ENCODE peak calls at places on chromosomes 4 and X, in four cellular contexts. F is IMR-90, P is H9, T is H1. X is an unnamed sample.

GRCh38 chrX:22889824-22890223 is 109.9 kb upstream of the DDX53 start:
- DNase-seq in T (no peak), F (no peak), P (no peak), X (no peak)

GRCh38 chrX:120604359-120604782 is 470 bp downstream of the MCTS1 start:
- DNase-seq in F (peak; percentile 33), P (no peak), T (no peak), X (peak; percentile 4)

GRCh38 chr4:183471960-183472708 is 27.7 kb downstream of the CDKN2AIP start:
- DNase-seq in T (peak; percentile 94), F (peak; percentile 66), P (peak; percentile 65), X (peak; percentile 74)

GRCh38 chr4:7414046-7414445 is 20.7 kb downstream of the PSAPL1 start:
- DNase-seq in P (no peak), T (peak; percentile 37), F (no peak), X (no peak)

GRCh38 chr4:100907465-100908454 is 389.9 kb upstream of the EMCN start:
- DNase-seq in P (no peak), F (peak; percentile 5), T (no peak), X (peak; percentile 29)

GRCh38 chr4:142547974-142548373 is 298.1 kb downstream of the INPP4B start:
- DNase-seq in T (no peak), F (peak; percentile 57), P (no peak), X (no peak)

GRCh38 chr4:102642571-102643298 is 118.0 kb downstream of the MANBA start:
- DNase-seq in F (peak; percentile 46), P (no peak), T (no peak), X (no peak)

GRCh38 chr4:98501383-98501782 is 157.0 kb downstream of the TSPAN5 start:
- DNase-seq in P (no peak), F (no peak), T (no peak), X (no peak)

GRCh38 chr4:46462746-46463145 is 72.8 kb upstream of the GABRA2 start:
- DNase-seq in T (no peak), P (no peak), F (no peak), X (no peak)

GRCh38 chr4:145852256-145852839 is 86.3 kb downstream of the ZNF827 start:
- DNase-seq in F (no peak), P (no peak), T (no peak), X (no peak)

GRCh38 chr4:8732092-8732491 is 139.5 kb downstream of the CPZ start:
- DNase-seq in T (no peak), F (no peak), P (no peak), X (no peak)

GRCh38 chrX:57596109-57596870 is 4.5 kb downstream of the ZXDB start:
- DNase-seq in F (no peak), T (no peak), P (no peak), X (peak; percentile 9)

GRCh38 chr4:82891728-82892466 is 944 bp upstream of the SEC31A start:
- DNase-seq in T (no peak), P (no peak), F (peak; percentile 35), X (peak; percentile 52)

GRCh38 chrX:44447214-44447613 is 95.4 kb downstream of the FUNDC1 start:
- DNase-seq in P (no peak), T (no peak), F (no peak), X (no peak)

GRCh38 chr4:77776182-77777134 is 42.7 kb downstream of the CNOT6L start:
- DNase-seq in P (no peak), T (no peak), F (peak; percentile 58), X (no peak)

GRCh38 chr4:122536001-122536400 is 79.5 kb upstream of the IL2 start:
- DNase-seq in T (no peak), F (peak; percentile 1), P (no peak), X (no peak)

GRCh38 chr4:14336656-14337055 is 665.6 kb upstream of the CPEB2 start:
- DNase-seq in F (no peak), P (no peak), T (no peak), X (no peak)

GRCh38 chr4:74531952-74532794 is 87.2 kb downstream of the AREG start:
- DNase-seq in T (no peak), P (peak; percentile 31), F (peak; percentile 87), X (peak; percentile 94)

GRCh38 chr4:74651198-74651597 is 143.1 kb downstream of the BTC start:
- DNase-seq in T (no peak), F (no peak), P (no peak), X (no peak)

GRCh38 chr4:168622600-168622999 is 125.7 kb downstream of the PALLD start:
- DNase-seq in P (no peak), T (no peak), F (no peak), X (no peak)

GRCh38 chr4:168619266-168619631 is 122.4 kb downstream of the PALLD start:
- DNase-seq in F (peak; percentile 43), P (no peak), T (no peak), X (no peak)

GRCh38 chr4:168623484-168623883 is 126.6 kb downstream of the PALLD start:
- DNase-seq in T (no peak), P (no peak), F (no peak), X (no peak)

GRCh38 chr4:168623011-168623410 is 126.2 kb downstream of the PALLD start:
- DNase-seq in T (no peak), F (no peak), P (no peak), X (no peak)

GRCh38 chr4:168621806-168622589 is 125.1 kb downstream of the PALLD start:
- DNase-seq in T (no peak), P (no peak), F (peak; percentile 90), X (no peak)
- H4K5ac ChIP-seq in T (no peak overlapping the region), P (no peak overlapping the region), F (peak overlapping the region; percentile 86), X (no peak overlapping the region)

DNA sequence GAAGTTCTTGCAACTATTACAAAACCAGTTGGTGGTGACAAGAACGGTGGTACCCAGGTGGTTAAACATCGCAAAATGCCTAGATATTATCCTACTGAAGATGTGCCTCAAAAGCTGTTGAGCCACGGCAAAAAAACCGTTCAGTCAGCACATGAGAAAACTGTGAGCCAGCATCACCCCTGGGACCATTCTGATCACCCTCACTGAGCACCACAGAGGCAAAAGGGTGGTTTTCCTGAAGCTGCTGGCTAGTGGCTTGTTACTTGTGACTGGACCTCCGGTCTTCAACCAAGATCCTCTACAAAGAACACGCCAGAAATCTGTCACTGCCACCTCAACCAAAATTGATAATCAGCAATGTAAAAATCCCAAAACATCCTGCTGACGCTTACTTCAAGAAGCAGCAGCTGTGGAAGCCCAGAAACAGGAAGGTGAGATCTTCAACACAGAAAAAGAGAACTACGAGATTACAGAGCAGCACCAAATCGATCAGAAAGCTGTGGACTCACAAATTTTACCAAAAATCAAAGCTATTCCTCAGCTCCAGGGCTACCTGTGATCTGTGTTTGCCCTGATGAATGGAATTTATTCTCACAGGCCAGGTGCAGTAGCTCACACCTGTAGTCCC is 21.4 kb upstream of the SLC10A6 start:
- DNase-seq in F (no peak), P (no peak), T (no peak), X (no peak)
- H4K5ac ChIP-seq in F (no peak overlapping the region), P (no peak overlapping the region), T (no peak overlapping the region), X (no peak overlapping the region)

DNA sequence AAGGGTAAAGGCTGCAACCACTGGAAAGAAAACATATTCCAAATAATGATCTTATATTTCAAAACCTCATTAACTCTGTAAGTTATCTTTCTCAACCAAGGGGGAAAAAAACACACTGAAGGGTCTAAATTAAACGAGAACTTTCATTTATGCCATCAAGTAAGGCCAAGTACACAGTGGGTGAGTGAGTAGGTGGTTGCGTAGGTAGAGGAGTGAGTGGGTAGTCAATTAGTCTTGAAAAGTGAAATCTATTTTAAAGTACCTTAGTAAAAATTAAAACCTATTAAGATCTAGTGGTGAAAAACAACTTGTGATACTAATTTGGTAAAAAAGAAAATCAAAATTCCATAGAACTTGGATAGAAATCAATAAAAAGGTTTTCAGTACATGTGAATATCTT is 3.5 kb downstream of the CASK start:
- DNase-seq in F (no peak), T (no peak), P (no peak), X (no peak)
- H4K5ac ChIP-seq in F (no peak overlapping the region), T (no peak overlapping the region), P (no peak overlapping the region), X (no peak overlapping the region)

GRCh38 chr4:87865288-87865687 is 32.5 kb downstream of the MEPE start:
- DNase-seq in T (no peak), F (no peak), P (no peak), X (peak; percentile 49)
- H4K5ac ChIP-seq in T (no peak overlapping the region), F (no peak overlapping the region), P (no peak overlapping the region), X (peak overlapping the region; percentile 17)

GRCh38 chr4:39066371-39066770 is 4.3 kb downstream of the KLHL5 start:
- DNase-seq in P (no peak), T (no peak), F (no peak), X (no peak)

GRCh38 chr4:39067031-39067430 is 5.0 kb downstream of the KLHL5 start:
- DNase-seq in P (no peak), T (no peak), F (no peak), X (no peak)

GRCh38 chr4:39062094-39062493 is at the start of gene KLHL5:
- DNase-seq in T (no peak), P (no peak), F (no peak), X (peak; percentile 60)

GRCh38 chr4:39061450-39061849 is 582 bp upstream of the KLHL5 start:
- DNase-seq in P (no peak), T (no peak), F (no peak), X (peak; percentile 2)

GRCh38 chr4:39062499-39062898 is 467 bp downstream of the KLHL5 start:
- DNase-seq in T (no peak), P (no peak), F (no peak), X (peak; percentile 1)
- H4K5ac ChIP-seq in T (no peak overlapping the region), P (no peak overlapping the region), F (no peak overlapping the region), X (no peak overlapping the region)

DNA sequence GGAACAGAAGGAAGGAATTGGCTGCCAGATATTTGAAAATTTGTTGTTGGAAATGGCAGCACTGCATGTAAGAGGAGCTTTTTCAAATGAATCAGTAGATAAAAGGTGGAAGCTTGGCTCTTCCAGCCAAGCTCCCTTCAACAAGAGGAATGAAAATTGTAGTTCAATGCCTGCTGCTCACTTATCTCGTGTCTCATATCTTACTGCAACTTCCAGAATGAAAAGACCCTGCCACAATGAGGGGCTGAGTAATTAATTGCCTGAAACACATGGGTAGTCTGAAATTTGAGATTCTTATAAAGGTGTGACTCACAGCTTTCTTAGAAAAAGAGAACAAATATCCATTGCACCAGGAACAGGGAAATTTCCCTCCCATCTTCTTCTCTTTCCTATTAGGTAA is 53.0 kb downstream of the HAND2 start:
- DNase-seq in P (no peak), T (no peak), F (no peak), X (no peak)
- H4K5ac ChIP-seq in P (no peak overlapping the region), T (no peak overlapping the region), F (no peak overlapping the region), X (no peak overlapping the region)

DNA sequence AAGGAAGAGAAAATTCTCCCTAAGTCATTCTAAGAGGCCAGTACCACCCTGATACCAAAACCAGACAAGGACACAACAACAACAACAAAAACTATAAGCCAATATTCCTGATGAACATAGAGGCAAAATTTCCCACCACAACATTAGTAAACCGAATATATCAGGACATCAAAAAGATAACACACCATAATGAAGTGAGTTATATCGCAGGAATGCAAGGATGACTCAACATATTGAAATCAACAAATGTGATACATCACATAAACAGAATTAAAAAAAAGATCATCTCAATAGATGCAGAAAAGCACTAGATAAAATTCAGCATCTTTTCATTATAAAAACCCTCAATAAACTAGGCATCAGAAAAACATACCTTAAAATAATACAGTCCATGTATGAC is 1844.4 kb upstream of the PCDH10 start:
- DNase-seq in P (no peak), F (no peak), T (no peak), X (no peak)
- H4K5ac ChIP-seq in P (no peak overlapping the region), F (no peak overlapping the region), T (no peak overlapping the region), X (no peak overlapping the region)

DNA sequence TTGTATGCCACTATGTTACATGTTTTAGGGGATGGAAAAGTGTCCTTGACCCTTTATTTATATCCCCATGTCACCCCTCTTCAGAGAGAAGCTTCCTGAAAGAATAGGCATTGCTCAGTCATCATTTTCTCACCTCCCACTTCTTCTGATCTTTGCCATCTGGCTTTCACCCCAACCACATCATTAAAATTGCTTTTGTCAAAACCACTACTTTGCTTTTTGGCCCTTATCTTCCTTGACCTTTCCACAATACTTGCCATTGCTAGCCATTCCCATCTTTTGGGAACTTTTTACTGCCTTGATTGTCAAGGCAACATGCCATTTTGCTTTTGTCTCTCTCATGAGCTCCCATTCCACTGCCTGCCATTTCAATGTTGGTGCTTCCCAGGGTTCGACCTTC is 14.9 kb upstream of the FAM9B start:
- DNase-seq in T (no peak), F (no peak), P (no peak), X (no peak)
- H4K5ac ChIP-seq in T (no peak overlapping the region), F (no peak overlapping the region), P (no peak overlapping the region), X (no peak overlapping the region)